ENCODE peak calls at places on chromosomes 16 and 17, in seven cellular contexts. Y is CD8-positive, alpha-beta T cell; P is mammary epithelial cell; F is GM12878; L is colonic mucosa; A is lung; V is stomach. O is an unnamed sample. For H3K9me3, the result is how much of the 10 kb centered on the place peaks cover.

GRCh38 chr16:5875416-5875815 is 777.8 kb upstream of the EEF2KMT start:
- DNase-seq in Y (no peak), P (peak), V (no peak), F (no peak), L (no peak), A (no peak), O (no peak)

GRCh38 chr16:22220714-22221113 is 14.6 kb downstream of the EEF2K start:
- DNase-seq in P (no peak), V (peak), L (no peak), A (no peak), F (no peak), Y (no peak), O (no peak)

GRCh38 chr17:83187782-83188311 is 108.4 kb downstream of the METRNL start:
- DNase-seq in P (no peak), L (no peak), V (no peak), F (no peak), A (no peak), Y (no peak), O (no peak)

GRCh38 chr17:7438050-7438614 is 1.2 kb upstream of the FGF11 start:
- DNase-seq in F (no peak), P (peak), Y (peak), V (peak), L (peak), A (peak), O (no peak)

GRCh38 chr16:70651524-70651923 is 5.2 kb downstream of the IL34 start:
- DNase-seq in V (no peak), P (peak), A (no peak), F (no peak), Y (no peak), L (no peak), O (no peak)

GRCh38 chr16:80606221-80606766 is 65.5 kb downstream of the DYNLRB2 start:
- DNase-seq in P (no peak), F (no peak), Y (no peak), V (no peak), A (no peak), L (no peak), O (no peak)

GRCh38 chr17:35612924-35613521 is 25.9 kb downstream of the AP2B1 start:
- DNase-seq in P (peak), V (peak), L (peak), Y (peak), A (no peak), F (no peak), O (no peak)

GRCh38 chr17:9120471-9120870 is 99.2 kb downstream of the NTN1 start:
- DNase-seq in V (no peak), P (no peak), L (no peak), Y (no peak), F (no peak), A (no peak), O (no peak)

GRCh38 chr17:81097134-81097942 is 62.4 kb downstream of the BAIAP2 start:
- DNase-seq in F (no peak), A (peak), L (peak), P (peak), Y (peak), V (peak), O (no peak)

GRCh38 chr16:19071811-19072777 is 4.7 kb downstream of the COQ7 start:
- DNase-seq in V (peak), L (peak), P (peak), A (peak), Y (peak), F (no peak), O (no peak)

GRCh38 chr17:75738218-75738802 is 17.1 kb downstream of the ITGB4 start:
- DNase-seq in Y (no peak), F (no peak), L (no peak), V (no peak), P (no peak), A (peak), O (no peak)

GRCh38 chr17:41467546-41467945 is 360 bp upstream of the KRT32 start:
- DNase-seq in P (no peak), A (no peak), L (no peak), F (no peak), V (no peak), Y (no peak), O (no peak)

GRCh38 chr17:81453712-81454111 is 58.5 kb downstream of the BAHCC1 start:
- DNase-seq in F (no peak), Y (no peak), V (no peak), A (no peak), L (no peak), P (no peak), O (no peak)

GRCh38 chr16:25707982-25708583 is 16.3 kb downstream of the HS3ST4 start:
- DNase-seq in V (peak), P (peak), F (no peak), Y (no peak), L (peak), A (no peak), O (no peak)

GRCh38 chr16:75745242-75745641 is 19.0 kb upstream of the CPHXL start:
- DNase-seq in A (no peak), P (no peak), F (no peak), L (no peak), Y (no peak), V (no peak), O (no peak)
- H3K9me3 ChIP-seq in A (under half), P (under half), F (under half), L (under half), Y (under half), V (under half), O (under half)

GRCh38 chr17:43779145-43780125 is 658 bp upstream of the DUSP3 start:
- DNase-seq in V (no peak), L (no peak), Y (no peak), F (no peak), A (no peak), P (no peak), O (no peak)
- TF ChIP-seq CTCF in V (no peak), L (no peak), Y (no peak), F (no peak), A (no peak), P (peak), O (no peak)

DNA sequence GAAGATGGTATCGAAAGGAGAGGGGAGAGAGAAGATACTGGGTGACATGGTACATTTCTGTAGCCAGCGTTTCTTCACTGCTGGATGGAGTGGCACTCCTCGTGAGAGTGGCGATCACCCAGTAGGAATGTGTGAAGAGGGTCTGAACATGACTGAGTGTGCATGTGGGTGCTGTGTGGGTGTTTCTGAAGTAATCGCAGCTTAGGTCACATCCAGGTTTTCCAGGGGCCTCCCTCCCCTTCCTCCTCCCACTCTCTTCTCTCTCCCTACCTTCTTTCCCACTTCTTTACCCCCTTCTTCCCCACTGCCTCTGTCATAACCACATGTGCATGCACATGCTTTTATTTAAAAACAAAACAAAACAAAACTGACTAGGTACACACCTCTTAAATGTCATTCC is 1.8 kb downstream of the CLEC3A start:
- DNase-seq in L (no peak), F (no peak), A (no peak), V (no peak), Y (no peak), P (no peak), O (no peak)
- H3K9me3 ChIP-seq in L (under half), F (under half), A (under half), V (under half), Y (under half), P (under half), O (under half)

GRCh38 chr16:75127713-75128415 is 11.3 kb upstream of the LDHD start:
- DNase-seq in F (no peak), L (no peak), P (no peak), V (no peak), Y (no peak), A (no peak), O (no peak)

GRCh38 chr16:75131081-75131480 is 14.5 kb upstream of the LDHD start:
- DNase-seq in V (no peak), P (no peak), Y (no peak), A (no peak), F (no peak), L (no peak), O (no peak)

GRCh38 chr16:75130150-75130771 is 13.7 kb upstream of the LDHD start:
- DNase-seq in V (no peak), F (no peak), A (no peak), Y (no peak), P (no peak), L (no peak), O (no peak)
- TF ChIP-seq CTCF in V (no peak), F (no peak), A (peak), Y (no peak), P (peak), L (no peak), O (no peak)

GRCh38 chr16:35743101-35743692 is 2283.8 kb downstream of the TP53TG3F start:
- DNase-seq in F (no peak), P (no peak), A (peak), L (no peak), V (no peak), Y (no peak), O (no peak)
- H3K9me3 ChIP-seq in F (under half), P (under half), A (under half), L (under half), V (under half), Y (under half), O (under half)

O was measured in pancreas.